ENCODE peak calls at places on chromosomes 6 and 20, in five cellular contexts. O, I, A, X and L are unnamed samples.

GRCh38 chr20:17622851-17623508 is 53.1 kb downstream of the DSTN start:
- DNase-seq in O (no peak), I (peak; percentile 2), A (no peak), X (no peak), L (no peak)

GRCh38 chr6:111709615-111710398 is 104.1 kb upstream of the TRAF3IP2 start:
- DNase-seq in O (no peak), I (no peak), A (no peak), X (peak; percentile 87), L (peak; percentile 73)

GRCh38 chr6:100467144-100468012 is 2.7 kb upstream of the SIM1 start:
- DNase-seq in O (peak; percentile 63), I (no peak), A (no peak), X (no peak), L (no peak)

GRCh38 chr20:5413394-5413793 is 96.6 kb upstream of the PROKR2 start:
- DNase-seq in O (no peak), I (no peak), A (no peak), X (no peak), L (no peak)

GRCh38 chr6:133550026-133550425 is 308.9 kb downstream of the EYA4 start:
- DNase-seq in O (no peak), I (no peak), A (no peak), X (no peak), L (no peak)

GRCh38 chr6:126134491-126134890 is 148.2 kb downstream of the TRMT11 start:
- DNase-seq in O (no peak), I (no peak), A (no peak), X (no peak), L (no peak)

GRCh38 chr6:144195671-144196070 is 45.4 kb downstream of the STX11 start:
- DNase-seq in O (no peak), I (no peak), A (no peak), X (peak; percentile 33), L (no peak)

GRCh38 chr6:558959-559358 is 97.9 kb downstream of the HUS1B start:
- DNase-seq in O (no peak), I (no peak), A (no peak), X (no peak), L (no peak)

GRCh38 chr6:144586986-144587385 is 301.9 kb downstream of the UTRN start:
- DNase-seq in O (no peak), I (no peak), A (no peak), X (no peak), L (no peak)

GRCh38 chr6:25655746-25656145 is 3.7 kb downstream of the SCGN start:
- DNase-seq in O (no peak), I (no peak), A (no peak), X (no peak), L (no peak)

GRCh38 chr20:19249515-19249914 is 37.1 kb downstream of the SLC24A3 start:
- DNase-seq in O (no peak), I (no peak), A (no peak), X (no peak), L (no peak)

GRCh38 chr6:169763308-169763707 is 11.9 kb downstream of the ERMARD start:
- DNase-seq in O (no peak), I (no peak), A (peak; percentile 34), X (no peak), L (no peak)

GRCh38 chr6:150576651-150577226 is 22.9 kb upstream of the PLEKHG1 start:
- DNase-seq in O (no peak), I (no peak), A (no peak), X (no peak), L (no peak)

GRCh38 chr6:113969888-113970807 is 800 bp downstream of the HDAC2 start:
- DNase-seq in O (peak; percentile 64), I (no peak), A (peak; percentile 60), X (peak; percentile 51), L (no peak)

GRCh38 chr6:1757133-1757532 is 147.4 kb downstream of the FOXC1 start:
- DNase-seq in O (no peak), I (no peak), A (no peak), X (no peak), L (no peak)

GRCh38 chr6:32843321-32843978 is 397 bp downstream of the PSMB8 start:
- DNase-seq in O (peak; percentile 72), I (no peak), A (no peak), X (peak; percentile 5), L (no peak)

GRCh38 chr20:63953764-63954429 is 2.3 kb downstream of the UCKL1 start:
- DNase-seq in O (no peak), I (no peak), A (no peak), X (no peak), L (no peak)

GRCh38 chr6:11309947-11310665 is 77.6 kb upstream of the NEDD9 start:
- DNase-seq in O (no peak), I (no peak), A (no peak), X (no peak), L (no peak)

GRCh38 chr20:6940052-6940451 is 172.6 kb downstream of the BMP2 start:
- DNase-seq in O (peak; percentile 66), I (no peak), A (no peak), X (no peak), L (peak; percentile 58)

GRCh38 chr20:44967207-44967807 is 995 bp downstream of the STK4 start:
- DNase-seq in O (no peak), I (peak; percentile 10), A (no peak), X (no peak), L (peak; percentile 67)

GRCh38 chr6:44127186-44128019 is at the start of the genes MRPL14 and TMEM63B:
- DNase-seq in O (peak; percentile 88), I (peak; percentile 94), A (peak; percentile 86), X (peak; percentile 87), L (peak; percentile 80)

GRCh38 chr6:52115891-52116604 is 28.6 kb upstream of the PKHD1 start:
- DNase-seq in O (no peak), I (no peak), A (no peak), X (no peak), L (no peak)

GRCh38 chr6:22448311-22448711 is 121.1 kb upstream of the HDGFL1 start:
- DNase-seq in O (no peak), I (no peak), A (no peak), X (peak; percentile 74), L (no peak)

GRCh38 chr20:58718729-58719128 is 26.1 kb downstream of the NPEPL1 start:
- DNase-seq in O (peak; percentile 39), I (no peak), A (no peak), X (no peak), L (no peak)

GRCh38 chr6:113433506-113433991 is 423.6 kb upstream of the MARCKS start:
- DNase-seq in O (no peak), I (no peak), A (peak; percentile 28), X (no peak), L (no peak)

GRCh38 chr6:37698264-37699137 is 818 bp upstream of the MDGA1 start:
- DNase-seq in O (peak; percentile 82), I (peak; percentile 33), A (peak; percentile 35), X (peak; percentile 65), L (peak; percentile 32)

GRCh38 chr6:14739830-14740229 is 506.0 kb upstream of the JARID2 start:
- DNase-seq in O (no peak), I (no peak), A (no peak), X (no peak), L (no peak)

GRCh38 chr20:51305316-51306052 is 237.0 kb downstream of the NFATC2 start:
- DNase-seq in O (no peak), I (no peak), A (no peak), X (no peak), L (no peak)
- H3K4me3 ChIP-seq in O (no peak overlapping the region), I (no peak overlapping the region), A (no peak overlapping the region), X (no peak overlapping the region), L (no peak overlapping the region)

GRCh38 chr20:49214546-49214945 is 4.7 kb upstream of the DDX27 start:
- DNase-seq in O (no peak), I (no peak), A (no peak), X (no peak), L (no peak)
- H3K4me3 ChIP-seq in O (no peak overlapping the region), I (no peak overlapping the region), A (no peak overlapping the region), X (no peak overlapping the region), L (no peak overlapping the region)

GRCh38 chr20:21710341-21710740 is 4.9 kb downstream of the PAX1 start:
- DNase-seq in O (no peak), I (no peak), A (no peak), X (no peak), L (no peak)

GRCh38 chr20:21712443-21713059 is 7.1 kb downstream of the PAX1 start:
- DNase-seq in O (no peak), I (no peak), A (no peak), X (no peak), L (no peak)

GRCh38 chr20:21708738-21709534 is 3.5 kb downstream of the PAX1 start:
- DNase-seq in O (no peak), I (no peak), A (no peak), X (no peak), L (no peak)

GRCh38 chr20:21709535-21709904 is 4.1 kb downstream of the PAX1 start:
- DNase-seq in O (no peak), I (no peak), A (no peak), X (no peak), L (no peak)

DNA sequence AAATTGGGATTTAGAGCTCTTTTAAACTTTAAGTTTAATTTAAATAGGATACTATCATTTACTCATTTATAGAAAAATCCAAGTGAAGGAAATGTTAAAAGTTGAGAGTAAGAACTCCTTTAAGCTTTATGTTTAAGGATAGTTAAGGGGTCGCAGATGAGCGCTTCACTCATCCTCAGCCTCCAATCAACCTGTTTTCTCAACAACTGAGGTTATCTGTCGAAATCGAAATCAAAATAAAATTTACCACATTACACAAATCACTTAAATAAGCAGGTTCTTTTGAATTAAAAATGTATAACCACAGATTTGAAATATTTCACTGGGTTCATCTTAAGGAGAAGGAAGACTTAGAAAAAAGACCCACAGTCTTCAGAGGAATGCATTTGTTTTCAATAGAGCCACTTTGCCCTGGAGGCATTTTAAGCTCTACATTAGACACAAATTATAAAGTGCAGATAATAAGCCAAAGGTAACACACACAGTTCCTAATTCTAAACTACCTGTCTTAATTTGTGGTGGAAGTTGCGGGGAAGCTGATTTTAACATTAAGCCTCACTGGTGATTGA is 5.5 kb downstream of the PAX1 start:
- DNase-seq in O (no peak), I (no peak), A (no peak), X (no peak), L (no peak)
- H3K4me3 ChIP-seq in O (no peak overlapping the region), I (no peak overlapping the region), A (no peak overlapping the region), X (no peak overlapping the region), L (no peak overlapping the region)

GRCh38 chr6:4732691-4733315 is 43.4 kb upstream of the CDYL start:
- DNase-seq in O (peak; percentile 64), I (no peak), A (peak; percentile 21), X (peak; percentile 90), L (no peak)
- H3K4me3 ChIP-seq in O (no peak overlapping the region), I (no peak overlapping the region), A (peak overlapping the region; percentile 49), X (peak overlapping the region; percentile 2), L (no peak overlapping the region)

GRCh38 chr6:164151161-164151728 is 736.7 kb downstream of the QKI start:
- DNase-seq in O (no peak), I (no peak), A (peak; percentile 69), X (peak; percentile 24), L (no peak)
- H3K4me3 ChIP-seq in O (no peak overlapping the region), I (no peak overlapping the region), A (peak overlapping the region; percentile 28), X (no peak overlapping the region), L (no peak overlapping the region)

DNA sequence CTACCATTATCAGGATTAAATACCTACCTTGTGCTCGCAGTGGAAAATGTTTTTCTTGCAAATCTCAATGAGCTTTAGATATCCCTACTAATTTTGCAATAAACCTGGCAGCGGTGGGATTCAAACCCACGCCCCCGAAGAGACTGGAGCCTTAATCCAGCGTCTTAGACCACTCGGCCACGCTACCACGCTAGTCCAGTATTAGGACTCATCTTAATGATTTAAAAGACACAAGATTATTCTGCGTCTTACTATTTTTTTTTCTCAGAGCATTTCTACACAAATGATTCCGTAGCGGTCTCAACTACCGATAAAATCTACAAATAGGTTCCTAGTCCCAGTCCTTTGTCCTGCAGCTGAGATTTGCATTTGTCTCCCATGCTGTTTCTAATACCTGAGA is 35.2 kb upstream of the ZSCAN23 start:
- DNase-seq in O (no peak), I (no peak), A (no peak), X (no peak), L (no peak)
- H3K4me3 ChIP-seq in O (no peak overlapping the region), I (no peak overlapping the region), A (no peak overlapping the region), X (no peak overlapping the region), L (no peak overlapping the region)